ENCODE peak calls at places on chromosomes 13 and 19, in seven cellular contexts. E is endodermal cell, L is GM23338, Y is HFF-Myc, B is upper lobe of right lung, Z is pancreas, S is GM12865. N is an unnamed sample.

GRCh38 chr13:24087611-24088235 is 72.8 kb upstream of the SPATA13 start:
- DNase-seq in E (no peak), L (no peak), Y (no peak), B (no peak), Z (peak; percentile 54), S (no peak), N (no peak)

GRCh38 chr13:99404005-99404755 is 97.0 kb upstream of the GPR183 start:
- DNase-seq in E (peak; percentile 48), L (no peak), Y (no peak), B (peak; percentile 30), Z (no peak), S (no peak), N (no peak)

GRCh38 chr19:1850809-1851544 is 2.7 kb upstream of the REXO1 start:
- DNase-seq in E (peak; percentile 66), L (peak; percentile 59), Y (no peak), B (no peak), Z (no peak), S (no peak), N (no peak)

GRCh38 chr19:11261902-11262839 is at the start of gene DOCK6:
- DNase-seq in E (peak; percentile 79), L (peak; percentile 71), Y (no peak), B (peak; percentile 76), Z (peak; percentile 34), S (peak; percentile 45), N (no peak)

GRCh38 chr13:75798353-75799245 is 162.5 kb downstream of the LMO7 start:
- DNase-seq in E (no peak), L (no peak), Y (peak; percentile 47), B (no peak), Z (no peak), S (no peak), N (peak; percentile 58)

GRCh38 chr19:52689804-52690394 is 44.9 kb downstream of the ZNF611 start:
- DNase-seq in E (peak; percentile 80), L (peak; percentile 50), Y (no peak), B (peak; percentile 73), Z (peak; percentile 50), S (no peak), N (no peak)

GRCh38 chr19:55088543-55089265 is 13.0 kb downstream of the EPS8L1 start:
- DNase-seq in E (peak; percentile 98), L (peak; percentile 95), Y (no peak), B (peak; percentile 91), Z (peak; percentile 75), S (peak; percentile 65), N (peak; percentile 61)

GRCh38 chr13:43284162-43284561 is 260.8 kb downstream of the DNAJC15 start:
- DNase-seq in E (no peak), L (no peak), Y (no peak), B (no peak), Z (no peak), S (no peak), N (peak; percentile 69)

GRCh38 chr13:79799049-79799448 is 318.1 kb downstream of the NDFIP2 start:
- DNase-seq in E (no peak), L (no peak), Y (no peak), B (no peak), Z (no peak), S (no peak), N (no peak)

GRCh38 chr19:6490134-6490533 is 8.5 kb upstream of the DENND1C start:
- DNase-seq in E (no peak), L (no peak), Y (no peak), B (no peak), Z (no peak), S (no peak), N (no peak)

GRCh38 chr13:27659466-27659865 is 37.8 kb downstream of the POLR1D start:
- DNase-seq in E (no peak), L (no peak), Y (no peak), B (no peak), Z (no peak), S (no peak), N (no peak)

GRCh38 chr13:68254151-68254550 is 1024.0 kb upstream of the PCDH9 start:
- DNase-seq in E (no peak), L (no peak), Y (no peak), B (no peak), Z (no peak), S (no peak), N (no peak)

GRCh38 chr13:24225930-24226329 is 65.4 kb downstream of the SPATA13 start:
- DNase-seq in E (peak; percentile 49), L (peak; percentile 27), Y (no peak), B (no peak), Z (no peak), S (no peak), N (no peak)

GRCh38 chr13:51916962-51917361 is 55.2 kb downstream of the CCDC70 start:
- DNase-seq in E (no peak), L (no peak), Y (no peak), B (no peak), Z (no peak), S (no peak), N (no peak)

GRCh38 chr19:57708641-57709354 is at the start of gene ZNF154:
- DNase-seq in E (peak; percentile 94), L (peak; percentile 99), Y (peak; percentile 33), B (peak; percentile 64), Z (peak; percentile 32), S (peak; percentile 76), N (peak; percentile 77)

GRCh38 chr13:75326173-75327131 is 155.5 kb downstream of the TBC1D4 start:
- DNase-seq in E (peak; percentile 50), L (no peak), Y (no peak), B (no peak), Z (no peak), S (peak; percentile 79), N (peak; percentile 44)

GRCh38 chr19:46602392-46603194 is 1.5 kb downstream of the CALM3 start:
- DNase-seq in E (peak; percentile 44), L (peak; percentile 28), Y (no peak), B (peak; percentile 67), Z (peak; percentile 39), S (no peak), N (no peak)

GRCh38 chr13:106533101-106533939 is 2.1 kb downstream of the EFNB2 start:
- DNase-seq in E (peak; percentile 93), L (peak; percentile 88), Y (no peak), B (peak; percentile 93), Z (peak; percentile 80), S (peak; percentile 34), N (peak; percentile 85)

GRCh38 chr19:1672038-1672768 is 19.8 kb upstream of the TCF3 start:
- DNase-seq in E (peak; percentile 72), L (peak; percentile 52), Y (no peak), B (peak; percentile 80), Z (no peak), S (peak; percentile 68), N (no peak)

DNA sequence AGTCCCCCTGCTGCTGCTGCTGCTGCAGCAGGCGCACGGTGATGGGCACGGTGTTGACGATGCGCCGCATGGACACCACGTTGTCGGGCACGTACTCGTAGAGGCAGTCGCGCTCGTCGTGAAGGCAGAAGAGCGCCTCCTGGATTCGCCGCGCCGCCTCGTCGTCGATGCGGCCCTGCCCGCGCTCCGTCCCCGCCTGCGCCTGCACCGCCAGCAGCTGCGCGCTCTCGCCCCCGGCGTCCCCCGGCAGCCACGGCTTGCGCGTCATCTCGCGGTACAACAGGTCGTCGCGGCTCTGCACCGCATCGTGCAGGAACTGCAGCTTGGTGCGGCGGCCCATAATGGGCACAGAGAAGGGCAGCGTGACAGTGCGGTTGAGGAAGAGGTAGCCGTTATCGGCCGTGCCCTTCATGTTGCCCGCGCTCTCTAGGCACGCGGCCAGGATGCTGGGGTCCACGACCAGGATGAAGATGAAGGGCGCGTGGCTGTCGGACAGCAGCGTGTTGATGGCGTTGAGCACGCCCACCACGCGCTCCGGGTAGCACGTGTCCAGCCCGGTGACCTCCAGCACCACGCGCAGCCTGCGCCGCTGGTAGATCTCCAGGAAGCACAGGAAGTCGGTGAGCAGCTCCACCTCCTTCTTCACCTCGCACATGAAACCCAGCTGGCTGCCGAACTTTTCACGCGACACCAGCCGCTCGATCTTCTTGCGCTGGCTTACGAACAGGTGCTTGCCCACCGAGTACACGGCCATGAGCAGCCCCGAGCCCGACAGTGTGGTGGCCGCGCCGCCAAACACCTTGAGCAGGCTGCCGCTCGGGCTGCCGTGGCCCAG is 8.1 kb downstream of the NKPD1 start:
- DNase-seq in E (peak; percentile 89), L (peak; percentile 87), Y (no peak), B (peak; percentile 77), Z (peak; percentile 54), S (peak; percentile 47), N (peak; percentile 24)
- H3K4me3 ChIP-seq in E (no peak overlapping the region), L (peak overlapping the region; percentile 55), Y (no peak overlapping the region), B (peak overlapping the region; percentile 28), Z (peak overlapping the region; percentile 13), S (no peak overlapping the region), N (no peak overlapping the region)

GRCh38 chr13:32894589-32895001 is 121.6 kb upstream of the KL start:
- DNase-seq in E (no peak), L (no peak), Y (no peak), B (no peak), Z (no peak), S (no peak), N (no peak)
- TF ChIP-seq CTCF in E (no peak), L (no peak), Y (no peak), B (no peak), Z (no peak), S (no peak), N (no peak)

GRCh38 chr13:35699181-35699580 is 222.7 kb upstream of the MAB21L1 start:
- DNase-seq in E (no peak), L (no peak), Y (no peak), B (no peak), Z (no peak), S (no peak), N (peak; percentile 54)
- H3K4me3 ChIP-seq in E (no peak overlapping the region), L (no peak overlapping the region), Y (peak overlapping the region; percentile 12), B (no peak overlapping the region), Z (no peak overlapping the region), S (no peak overlapping the region), N (no peak overlapping the region)

GRCh38 chr19:3618811-3619630 is 7.6 kb downstream of the CACTIN start:
- DNase-seq in E (no peak), L (no peak), Y (no peak), B (no peak), Z (no peak), S (no peak), N (no peak)
- TF ChIP-seq CTCF in E (peak; percentile 4), L (no peak), Y (no peak), B (no peak), Z (no peak), S (no peak), N (no peak)

DNA sequence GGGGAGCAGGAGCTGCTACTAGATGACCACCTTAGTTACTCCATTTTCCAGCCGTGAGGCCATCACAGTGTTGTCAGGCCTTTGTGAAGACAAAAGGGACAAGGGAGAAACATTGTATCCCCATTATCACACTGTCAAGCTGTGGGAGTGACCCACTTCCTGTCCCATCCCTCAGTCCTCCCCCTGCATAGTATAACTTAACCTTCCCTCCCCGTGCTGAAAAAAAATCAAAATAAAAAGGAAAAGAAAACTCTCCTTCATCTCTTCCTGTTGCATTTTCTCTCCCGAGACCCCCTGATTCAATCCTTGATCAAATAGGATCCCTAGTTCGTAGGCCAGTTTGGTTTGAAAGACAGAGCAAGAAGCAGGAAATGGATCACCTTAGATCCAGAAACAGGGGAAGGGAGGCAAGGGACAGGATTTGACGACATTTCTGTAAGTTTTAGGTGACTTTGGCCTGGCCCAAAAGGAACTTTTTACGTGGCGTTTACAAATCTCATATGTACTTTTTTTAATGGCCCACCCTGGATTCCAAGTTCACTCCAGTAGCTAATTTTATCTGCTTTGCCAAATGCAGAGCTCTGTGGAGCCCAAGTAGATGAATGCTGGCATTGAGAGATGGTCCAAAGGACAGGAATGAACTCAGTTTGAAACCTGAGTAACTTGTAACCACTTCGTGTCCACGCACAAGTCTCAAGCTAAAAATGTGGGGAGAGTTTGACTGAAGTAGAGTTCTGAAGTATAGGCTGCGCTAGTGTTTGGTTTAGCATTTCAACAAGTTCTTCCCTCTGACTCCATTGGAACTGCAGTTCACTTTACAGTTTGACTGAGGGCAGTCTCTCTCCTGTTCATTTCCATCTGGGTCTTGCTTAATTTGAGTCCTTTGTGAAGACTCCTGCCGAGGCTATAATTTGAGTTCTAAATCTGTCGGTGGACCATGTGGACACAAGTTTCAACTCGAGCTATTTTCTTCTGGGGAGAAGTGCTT is 16.6 kb upstream of the GATAD2A start:
- DNase-seq in E (no peak), L (no peak), Y (no peak), B (no peak), Z (no peak), S (no peak), N (no peak)
- H3K4me3 ChIP-seq in E (peak overlapping the region; percentile 24), L (no peak overlapping the region), Y (no peak overlapping the region), B (no peak overlapping the region), Z (no peak overlapping the region), S (no peak overlapping the region), N (no peak overlapping the region)

N was measured in astrocyte of the spinal cord.